ENCODE peak calls at places on chromosomes 5 and 9, in seven cellular contexts. V is RKO, T is HTR-8/SVneo, N is ELR, K is HFFc6, G is endothelial cell, X is neural progenitor cell. Q is an unnamed sample.

GRCh38 chr9:34588671-34589370 is 703 bp downstream of the CNTFR start:
- DNase-seq in K (no peak), V (no peak), G (no peak), X (peak), T (no peak), N (no peak), Q (no peak)

GRCh38 chr5:56490971-56491468 is 257.9 kb upstream of the ANKRD55 start:
- DNase-seq in T (no peak), N (no peak), V (no peak), X (no peak), K (no peak), G (no peak), Q (peak)

GRCh38 chr9:127077658-127077975 is 44.8 kb downstream of the ANGPTL2 start:
- DNase-seq in G (no peak), N (no peak), T (no peak), K (no peak), X (no peak), V (no peak), Q (no peak)

GRCh38 chr9:38413283-38413682 is 11.0 kb downstream of the IGFBPL1 start:
- DNase-seq in X (no peak), N (no peak), V (no peak), K (no peak), T (no peak), G (no peak), Q (no peak)

GRCh38 chr5:132498152-132498551 is 7.6 kb upstream of the IRF1 start:
- DNase-seq in N (peak), T (peak), V (no peak), X (no peak), G (no peak), K (peak), Q (peak)

GRCh38 chr5:1130218-1130946 is 18.5 kb upstream of the SLC12A7 start:
- DNase-seq in G (no peak), V (no peak), T (no peak), N (no peak), X (no peak), K (no peak), Q (no peak)

GRCh38 chr5:93960044-93960443 is 218.6 kb upstream of the POU5F2 start:
- DNase-seq in N (no peak), T (no peak), G (no peak), K (no peak), V (no peak), X (no peak), Q (no peak)

GRCh38 chr5:133754575-133755169 is 142.3 kb upstream of the FSTL4 start:
- DNase-seq in T (peak), K (no peak), X (peak), G (peak), V (peak), N (peak), Q (peak)

GRCh38 chr5:132257131-132258101 is at the start of gene PDLIM4:
- DNase-seq in G (peak), N (peak), V (no peak), X (peak), K (no peak), T (peak), Q (peak)

GRCh38 chr9:87567047-87567446 is 69.4 kb downstream of the DAPK1 start:
- DNase-seq in X (no peak), T (no peak), N (no peak), G (no peak), V (no peak), K (no peak), Q (no peak)

GRCh38 chr5:55600536-55601208 is 65.9 kb upstream of the PLPP1 start:
- DNase-seq in G (peak), N (peak), V (no peak), T (no peak), K (peak), X (no peak), Q (no peak)

GRCh38 chr9:130835441-130836298 is 616 bp downstream of the ABL1 start:
- DNase-seq in K (no peak), T (no peak), N (peak), X (peak), G (peak), V (peak), Q (peak)

GRCh38 chr5:96332535-96333396 is 100.3 kb downstream of the PCSK1 start:
- DNase-seq in K (no peak), N (no peak), V (no peak), T (no peak), X (no peak), G (no peak), Q (no peak)

GRCh38 chr9:13939129-13939528 is 374.8 kb downstream of the NFIB start:
- DNase-seq in X (no peak), N (peak), K (peak), V (no peak), T (no peak), G (no peak), Q (no peak)

GRCh38 chr5:160287378-160288051 is 24.8 kb downstream of the CCNJL start:
- DNase-seq in X (peak), N (peak), T (peak), K (peak), V (no peak), G (peak), Q (no peak)

GRCh38 chr5:150503386-150503785 is 4.5 kb upstream of the NDST1 start:
- DNase-seq in G (no peak), N (no peak), T (no peak), V (no peak), X (no peak), K (no peak), Q (no peak)

GRCh38 chr5:166952055-166952454 is 1339.4 kb upstream of the WWC1 start:
- DNase-seq in G (no peak), X (no peak), K (no peak), V (no peak), N (no peak), T (no peak), Q (no peak)

GRCh38 chr5:6773342-6774035 is 60.3 kb downstream of the TENT4A start:
- DNase-seq in T (no peak), K (no peak), X (no peak), N (no peak), V (no peak), G (no peak), Q (no peak)

GRCh38 chr5:140345919-140346347 is 470 bp downstream of the HBEGF start:
- DNase-seq in X (peak), V (peak), T (peak), G (peak), K (peak), N (peak), Q (peak)

GRCh38 chr5:5203441-5203840 is 63.3 kb downstream of the ADAMTS16 start:
- DNase-seq in G (no peak), K (no peak), N (no peak), X (no peak), T (no peak), V (peak), Q (no peak)

GRCh38 chr9:10045598-10045997 is 567.2 kb downstream of the PTPRD start:
- DNase-seq in X (no peak), T (no peak), G (no peak), K (peak), N (no peak), V (peak), Q (no peak)

GRCh38 chr5:116631147-116631546 is 56.5 kb upstream of the SEMA6A start:
- DNase-seq in T (no peak), G (no peak), N (no peak), V (no peak), K (no peak), X (no peak), Q (no peak)

GRCh38 chr9:20526500-20527319 is 95.6 kb downstream of the MLLT3 start:
- DNase-seq in X (no peak), V (no peak), N (no peak), K (peak), T (no peak), G (no peak), Q (no peak)

GRCh38 chr5:88680253-88681132 is 202.5 kb downstream of the MEF2C start:
- DNase-seq in X (peak), K (peak), T (peak), V (peak), N (peak), G (peak), Q (peak)